ENCODE peak calls at places on chromosomes 6 and 20, in four cellular contexts. W is gastrocnemius medialis, B is fibroblast of the aortic adventitia, Q is IMR-90. M is an unnamed sample.

GRCh38 chr6:163751032-163751525 is 336.6 kb downstream of the QKI start:
- DNase-seq in W (no peak), B (no peak), Q (no peak), M (no peak)

GRCh38 chr6:88848870-88849269 is 114.5 kb downstream of the RNGTT start:
- DNase-seq in W (no peak), B (no peak), Q (no peak), M (no peak)

GRCh38 chr20:13863244-13863643 is 78.4 kb downstream of the NDUFAF5 start:
- DNase-seq in W (no peak), B (no peak), Q (no peak), M (no peak)

GRCh38 chr20:25314497-25315417 is 66.9 kb downstream of the PYGB start:
- DNase-seq in W (no peak), B (no peak), Q (no peak), M (no peak)

GRCh38 chr6:111663232-111663631 is 57.6 kb upstream of the TRAF3IP2 start:
- DNase-seq in W (peak; percentile 89), B (no peak), Q (no peak), M (no peak)

GRCh38 chr6:9140861-9141534 is 705.7 kb upstream of the SLC35B3 start:
- DNase-seq in W (no peak), B (peak; percentile 62), Q (peak; percentile 58), M (peak; percentile 51)

GRCh38 chr20:10501377-10501776 is 66.3 kb downstream of the SLX4IP start:
- DNase-seq in W (no peak), B (peak; percentile 25), Q (no peak), M (no peak)

GRCh38 chr20:33751775-33752174 is 20.0 kb downstream of the ZNF341 start:
- DNase-seq in W (no peak), B (no peak), Q (no peak), M (no peak)

GRCh38 chr20:40638414-40638813 is 50.6 kb downstream of the MAFB start:
- DNase-seq in W (no peak), B (no peak), Q (no peak), M (no peak)

GRCh38 chr20:21435576-21435975 is 38.2 kb upstream of the NKX2-4 start:
- DNase-seq in W (no peak), B (no peak), Q (no peak), M (no peak)

GRCh38 chr6:125829433-125829832 is 38.7 kb downstream of the NCOA7 start:
- DNase-seq in W (no peak), B (no peak), Q (no peak), M (no peak)

GRCh38 chr6:51644426-51644825 is 443.0 kb downstream of the PKHD1 start:
- DNase-seq in W (no peak), B (no peak), Q (no peak), M (no peak)

GRCh38 chr20:33947709-33948295 is 45.9 kb upstream of the RALY start:
- DNase-seq in W (no peak), B (peak; percentile 30), Q (peak; percentile 27), M (peak; percentile 14)

GRCh38 chr20:23683281-23683680 is 5.6 kb downstream of the CST4 start:
- DNase-seq in W (no peak), B (no peak), Q (no peak), M (no peak)

GRCh38 chr6:33933101-33933500 is 129.3 kb upstream of the MLN start:
- DNase-seq in W (no peak), B (no peak), Q (no peak), M (no peak)

GRCh38 chr6:39209908-39210307 is 19.4 kb downstream of the KCNK5 start:
- DNase-seq in W (no peak), B (no peak), Q (no peak), M (no peak)

GRCh38 chr20:15991279-15991678 is 582.0 kb downstream of the KIF16B start:
- DNase-seq in W (no peak), B (no peak), Q (no peak), M (no peak)

GRCh38 chr20:16228722-16229121 is 344.5 kb downstream of the KIF16B start:
- DNase-seq in W (no peak), B (no peak), Q (no peak), M (no peak)

GRCh38 chr20:846894-847278 is 13.4 kb downstream of the FAM110A start:
- DNase-seq in W (no peak), B (no peak), Q (no peak), M (no peak)

GRCh38 chr6:40506956-40507355 is 80.2 kb downstream of the LRFN2 start:
- DNase-seq in W (no peak), B (no peak), Q (no peak), M (no peak)

GRCh38 chr20:20448891-20449290 is 81.0 kb downstream of the INSM1 start:
- DNase-seq in W (no peak), B (no peak), Q (no peak), M (no peak)

GRCh38 chr6:90393232-90393884 is 96.7 kb upstream of the BACH2 start:
- DNase-seq in W (peak; percentile 28), B (peak; percentile 77), Q (peak; percentile 71), M (peak; percentile 72)

GRCh38 chr20:59988141-59988540 is 29.9 kb downstream of the CDH26 start:
- DNase-seq in W (no peak), B (no peak), Q (peak; percentile 11), M (no peak)

GRCh38 chr6:73696990-73697651 is 1.1 kb downstream of the CD109 start:
- DNase-seq in W (no peak), B (no peak), Q (no peak), M (peak; percentile 12)
- H3K4me3 ChIP-seq in W (peak overlapping the region; percentile 54), B (peak overlapping the region; percentile 71), Q (no peak overlapping the region), M (peak overlapping the region; percentile 53)

GRCh38 chr6:84773431-84774173 is 9.2 kb upstream of the TBX18 start:
- DNase-seq in W (no peak), B (no peak), Q (no peak), M (peak; percentile 52)

GRCh38 chr6:84772428-84773132 is 8.2 kb upstream of the TBX18 start:
- DNase-seq in W (no peak), B (no peak), Q (no peak), M (peak; percentile 46)

GRCh38 chr6:84773133-84773430 is 8.7 kb upstream of the TBX18 start:
- DNase-seq in W (no peak), B (no peak), Q (no peak), M (no peak)

GRCh38 chr6:84776392-84776791 is 12.0 kb upstream of the TBX18 start:
- DNase-seq in W (no peak), B (no peak), Q (no peak), M (no peak)

GRCh38 chr6:84774174-84775158 is 10.1 kb upstream of the TBX18 start:
- DNase-seq in W (no peak), B (no peak), Q (no peak), M (peak; percentile 66)
- TF ChIP-seq CTCF in W (no peak), B (peak; percentile 43), Q (peak; percentile 61), M (peak; percentile 68)

GRCh38 chr20:63025534-63026331 is 19.0 kb upstream of the BHLHE23 start:
- DNase-seq in W (no peak), B (peak; percentile 25), Q (peak; percentile 7), M (no peak)
- H3K4me3 ChIP-seq in W (no peak overlapping the region), B (no peak overlapping the region), Q (no peak overlapping the region), M (no peak overlapping the region)

GRCh38 chr6:7463785-7464184 is 74.2 kb downstream of the RIOK1 start:
- DNase-seq in W (no peak), B (peak; percentile 47), Q (peak; percentile 52), M (no peak)

GRCh38 chr6:7467007-7467897 is 74.2 kb upstream of the DSP start:
- DNase-seq in W (no peak), B (peak; percentile 44), Q (peak; percentile 26), M (no peak)

GRCh38 chr6:7461416-7461815 is 71.8 kb downstream of the RIOK1 start:
- DNase-seq in W (no peak), B (no peak), Q (peak; percentile 12), M (no peak)
- TF ChIP-seq CTCF in W (no peak), B (no peak), Q (no peak), M (no peak)

GRCh38 chr6:10659697-10660348 is 34.6 kb downstream of the C6orf52 start:
- DNase-seq in W (no peak), B (no peak), Q (no peak), M (no peak)
- H3K4me3 ChIP-seq in W (no peak overlapping the region), B (peak overlapping the region; percentile 39), Q (peak overlapping the region; percentile 39), M (peak overlapping the region; percentile 18)

GRCh38 chr6:11689847-11690246 is 88.8 kb downstream of the ADTRP start:
- DNase-seq in W (no peak), B (no peak), Q (no peak), M (no peak)

GRCh38 chr6:11692451-11693376 is 85.9 kb downstream of the ADTRP start:
- DNase-seq in W (no peak), B (peak; percentile 28), Q (no peak), M (no peak)
- TF ChIP-seq CTCF in W (no peak), B (no peak), Q (no peak), M (no peak)

GRCh38 chr6:28354688-28355554 is 5.2 kb downstream of the ZKSCAN3 start:
- DNase-seq in W (no peak), B (no peak), Q (no peak), M (no peak)
- H3K4me3 ChIP-seq in W (peak overlapping the region; percentile 75), B (peak overlapping the region; percentile 86), Q (no peak overlapping the region), M (no peak overlapping the region)

GRCh38 chr20:51156796-51157119 is 133.9 kb upstream of the KCNG1 start:
- DNase-seq in W (no peak), B (no peak), Q (no peak), M (peak; percentile 24)
- TF ChIP-seq CTCF in W (no peak), B (no peak), Q (no peak), M (no peak)

GRCh38 chr20:43515628-43516027 is 8.1 kb downstream of the L3MBTL1 start:
- DNase-seq in W (no peak), B (no peak), Q (no peak), M (no peak)
- H3K4me3 ChIP-seq in W (no peak overlapping the region), B (no peak overlapping the region), Q (no peak overlapping the region), M (no peak overlapping the region)